ENCODE peak calls at places on chromosomes 11 and 22, in five cellular contexts. X is SW480, C is iPS DF 6.9, F is NCI-H1105 treated with DMSO at 0.1 percent for 48 hours, N is AG08395. Q is an unnamed sample.

GRCh38 chr22:36541831-36542391 is 12.9 kb upstream of the EIF3D start:
- DNase-seq in X (peak), C (no peak), F (no peak), N (peak), Q (no peak)

GRCh38 chr22:24588756-24589481 is 4.0 kb downstream of the LRRC75B start:
- DNase-seq in X (no peak), C (no peak), F (no peak), N (no peak), Q (no peak)

GRCh38 chr11:129946965-129947364 is 51.6 kb upstream of the NFRKB start:
- DNase-seq in X (no peak), C (no peak), F (no peak), N (no peak), Q (no peak)

GRCh38 chr11:77517226-77517625 is 43.3 kb upstream of the PAK1 start:
- DNase-seq in X (no peak), C (no peak), F (no peak), N (no peak), Q (no peak)

GRCh38 chr11:132855516-132855915 is 676.8 kb downstream of the OPCML start:
- DNase-seq in X (no peak), C (no peak), F (no peak), N (no peak), Q (no peak)

GRCh38 chr11:132822294-132822693 is 710.0 kb downstream of the OPCML start:
- DNase-seq in X (no peak), C (no peak), F (no peak), N (no peak), Q (no peak)

GRCh38 chr22:16608931-16609330 is 16.3 kb upstream of the CCT8L2 start:
- DNase-seq in X (no peak), C (no peak), F (no peak), N (no peak), Q (no peak)

GRCh38 chr22:45823331-45823730 is 151.7 kb downstream of the ATXN10 start:
- DNase-seq in X (no peak), C (no peak), F (no peak), N (no peak), Q (no peak)

GRCh38 chr11:66851698-66852465 is 5.0 kb upstream of the LRFN4 start:
- DNase-seq in X (no peak), C (no peak), F (no peak), N (no peak), Q (no peak)

GRCh38 chr11:69244286-69244685 is 49.7 kb upstream of the MYEOV start:
- DNase-seq in X (no peak), C (no peak), F (no peak), N (no peak), Q (no peak)

GRCh38 chr11:14907411-14908213 is 15.6 kb upstream of the CYP2R1 start:
- DNase-seq in X (peak), C (no peak), F (peak), N (no peak), Q (peak)

GRCh38 chr11:3001496-3001895 is 9.4 kb upstream of the NAP1L4 start:
- DNase-seq in X (no peak), C (no peak), F (peak), N (no peak), Q (no peak)

GRCh38 chr11:11148104-11148509 is 204.9 kb downstream of the CSNK2A3 start:
- DNase-seq in X (peak), C (peak), F (no peak), N (peak), Q (no peak)

GRCh38 chr11:122816701-122817100 is 21.6 kb upstream of the CRTAM start:
- DNase-seq in X (no peak), C (no peak), F (no peak), N (no peak), Q (no peak)

GRCh38 chr11:74010306-74010981 is 1.6 kb upstream of the UCP3 start:
- DNase-seq in X (no peak), C (no peak), F (no peak), N (no peak), Q (no peak)

GRCh38 chr11:112478806-112479205 is 218.1 kb upstream of the PLET1 start:
- DNase-seq in X (no peak), C (no peak), F (no peak), N (no peak), Q (no peak)

GRCh38 chr11:76919887-76920746 is 59.4 kb downstream of the ACER3 start:
- DNase-seq in X (peak), C (peak), F (peak), N (peak), Q (peak)

GRCh38 chr11:66314186-66314501 is 2.7 kb downstream of the CD248 start:
- DNase-seq in X (no peak), C (no peak), F (no peak), N (no peak), Q (no peak)

GRCh38 chr22:27625769-27626674 is 175.5 kb downstream of the MN1 start:
- DNase-seq in X (no peak), C (no peak), F (no peak), N (no peak), Q (no peak)

GRCh38 chr22:41910599-41911291 is 4.1 kb downstream of the SHISA8 start:
- DNase-seq in X (no peak), C (no peak), F (no peak), N (peak), Q (no peak)

GRCh38 chr11:1410366-1411291 is 20.9 kb downstream of the BRSK2 start:
- DNase-seq in X (no peak), C (no peak), F (no peak), N (no peak), Q (no peak)

GRCh38 chr11:131692961-131693360 is 322.5 kb downstream of the NTM start:
- DNase-seq in X (no peak), C (no peak), F (no peak), N (no peak), Q (no peak)

GRCh38 chr11:22441831-22442230 is 103.7 kb downstream of the SLC17A6 start:
- DNase-seq in X (no peak), C (no peak), F (no peak), N (no peak), Q (no peak)

GRCh38 chr11:2781413-2782274 is 81.8 kb upstream of the KCNQ1OT1 start:
- DNase-seq in X (no peak), C (no peak), F (no peak), N (no peak), Q (no peak)

GRCh38 chr22:36224245-36224644 is 15.1 kb downstream of the APOL2 start:
- DNase-seq in X (no peak), C (no peak), F (no peak), N (no peak), Q (no peak)

GRCh38 chr11:124633355-124633754 is 10.7 kb downstream of the TBRG1 start:
- DNase-seq in X (peak), C (no peak), F (no peak), N (no peak), Q (no peak)

GRCh38 chr22:29202231-29203192 is 3.2 kb upstream of the EMID1 start:
- DNase-seq in X (peak), C (peak), F (no peak), N (peak), Q (peak)

GRCh38 chr22:48939441-48940265 is 888.0 kb downstream of the BRD1 start:
- DNase-seq in X (no peak), C (no peak), F (no peak), N (no peak), Q (no peak)

GRCh38 chr11:66002648-66003225 is 434 bp downstream of the BANF1 start:
- DNase-seq in X (peak), C (no peak), F (no peak), N (peak), Q (peak)

GRCh38 chr11:17608830-17609229 is 61.8 kb downstream of the OTOG start:
- DNase-seq in X (no peak), C (no peak), F (no peak), N (no peak), Q (no peak)

GRCh38 chr11:27699926-27700350 is 317 bp downstream of the BDNF start:
- DNase-seq in X (no peak), C (no peak), F (no peak), N (peak), Q (no peak)

GRCh38 chr22:28909375-28909774 is 26.0 kb downstream of the ZNRF3 start:
- DNase-seq in X (no peak), C (no peak), F (no peak), N (no peak), Q (no peak)

GRCh38 chr11:44734982-44735381 is 8.2 kb downstream of the TSPAN18 start:
- DNase-seq in X (no peak), C (no peak), F (no peak), N (no peak), Q (no peak)

GRCh38 chr22:35995772-35996171 is 32.9 kb downstream of the RBFOX2 start:
- DNase-seq in X (no peak), C (no peak), F (no peak), N (peak), Q (no peak)

GRCh38 chr11:4454031-4454430 is 4.9 kb downstream of the OR52K2 start:
- DNase-seq in X (no peak), C (no peak), F (no peak), N (no peak), Q (no peak)

GRCh38 chr22:49677495-49677889 is 150.2 kb downstream of the BRD1 start:
- DNase-seq in X (no peak), C (no peak), F (no peak), N (no peak), Q (no peak)

GRCh38 chr11:1500466-1501420 is 14.2 kb upstream of the MOB2 start:
- DNase-seq in X (no peak), C (no peak), F (no peak), N (no peak), Q (no peak)

GRCh38 chr11:59418151-59418550 is 8.1 kb downstream of the OR5A2 start:
- DNase-seq in X (no peak), C (no peak), F (no peak), N (no peak), Q (no peak)

GRCh38 chr11:71064702-71065515 is 187.5 kb downstream of the SHANK2 start:
- DNase-seq in X (no peak), C (no peak), F (no peak), N (no peak), Q (no peak)

Q was measured in HepG2.